ENCODE peak calls at places on chromosome 3, in seven cellular contexts. Y is neuronal stem cell, V is IMR-90, B is mesenchymal stem cell, J is H1, H is mesendoderm, L is H9. D is an unnamed sample.

GRCh38 chr3:149506540-149506939 is 32.0 kb downstream of the TM4SF4 start:
- DNase-seq in L (no peak), J (no peak), H (no peak), B (no peak), V (peak), Y (no peak), D (no peak)

GRCh38 chr3:141881702-141882101 is 5.3 kb downstream of the ATP1B3 start:
- DNase-seq in B (no peak), H (no peak), Y (no peak), L (no peak), J (no peak), V (no peak), D (no peak)

GRCh38 chr3:33544126-33544525 is 103.9 kb upstream of the UBP1 start:
- DNase-seq in Y (no peak), J (no peak), L (no peak), B (no peak), H (no peak), V (peak), D (no peak)

GRCh38 chr3:56837196-56837955 is 35.6 kb upstream of the ARHGEF3 start:
- DNase-seq in Y (no peak), V (no peak), H (no peak), L (no peak), J (no peak), B (no peak), D (no peak)

GRCh38 chr3:59880717-59881116 is 830.9 kb upstream of the CFAP20DC start:
- DNase-seq in B (no peak), Y (no peak), J (no peak), L (no peak), V (no peak), H (no peak), D (no peak)

GRCh38 chr3:28109829-28110228 is 131.6 kb upstream of the CMC1 start:
- DNase-seq in B (no peak), J (no peak), Y (no peak), V (peak), L (no peak), H (no peak), D (no peak)

GRCh38 chr3:14836049-14836468 is 17.3 kb downstream of the FGD5 start:
- DNase-seq in B (no peak), J (no peak), V (no peak), H (no peak), L (no peak), Y (no peak), D (no peak)

GRCh38 chr3:141646760-141647561 is 91.1 kb upstream of the RNF7 start:
- DNase-seq in V (peak), Y (peak), B (peak), H (peak), J (peak), L (peak), D (peak)

GRCh38 chr3:18086078-18086477 is 339.1 kb downstream of the SATB1 start:
- DNase-seq in J (no peak), V (no peak), Y (no peak), L (no peak), H (no peak), B (no peak), D (no peak)

GRCh38 chr3:8539419-8539818 is 37.8 kb downstream of the LMCD1 start:
- DNase-seq in L (no peak), V (peak), Y (no peak), B (peak), J (no peak), H (no peak), D (no peak)

GRCh38 chr3:6719999-6720398 is 140.9 kb upstream of the GRM7 start:
- DNase-seq in Y (no peak), B (no peak), V (no peak), L (no peak), H (no peak), J (no peak), D (no peak)

GRCh38 chr3:123246846-123247245 is 45.1 kb downstream of the SEC22A start:
- DNase-seq in V (no peak), H (no peak), L (no peak), J (no peak), B (no peak), Y (no peak), D (no peak)

GRCh38 chr3:7682822-7683229 is 818.8 kb upstream of the LMCD1 start:
- DNase-seq in Y (no peak), B (peak), L (no peak), H (peak), V (peak), J (no peak), D (peak)

GRCh38 chr3:109346770-109347295 is 9.5 kb upstream of the DPPA4 start:
- DNase-seq in L (no peak), B (no peak), H (no peak), V (no peak), J (no peak), Y (no peak), D (no peak)

GRCh38 chr3:24538891-24539290 is 44.2 kb upstream of the THRB start:
- DNase-seq in V (no peak), J (no peak), L (no peak), H (no peak), Y (no peak), B (no peak), D (no peak)

GRCh38 chr3:65996605-65997004 is 42.1 kb downstream of the MAGI1 start:
- DNase-seq in B (no peak), L (no peak), V (no peak), J (no peak), Y (no peak), H (peak), D (peak)

GRCh38 chr3:156382458-156383346 is 172.2 kb downstream of the SSR3 start:
- DNase-seq in B (peak), V (peak), L (peak), J (no peak), H (peak), Y (no peak), D (peak)

GRCh38 chr3:51929420-51930003 is 12.2 kb downstream of the RRP9 start:
- DNase-seq in B (peak), H (peak), J (no peak), Y (no peak), L (peak), V (no peak), D (peak)

GRCh38 chr3:196684548-196685407 is 27.3 kb downstream of the CEP19 start:
- DNase-seq in Y (peak), L (peak), J (no peak), B (peak), V (peak), H (peak), D (peak)

GRCh38 chr3:8497582-8497981 is 4.0 kb upstream of the LMCD1 start:
- DNase-seq in J (no peak), B (peak), L (no peak), Y (no peak), V (peak), H (peak), D (peak)

GRCh38 chr3:78255403-78255802 is 1215.5 kb downstream of the ROBO2 start:
- DNase-seq in B (peak), V (peak), Y (no peak), L (no peak), J (no peak), H (no peak), D (no peak)

GRCh38 chr3:23175361-23176073 is 27.6 kb upstream of the UBE2E2 start:
- DNase-seq in V (no peak), B (no peak), H (no peak), J (no peak), Y (no peak), L (no peak), D (no peak)

GRCh38 chr3:12180218-12180617 is 21.5 kb upstream of the TIMP4 start:
- DNase-seq in Y (no peak), J (no peak), V (peak), H (peak), B (peak), L (no peak), D (no peak)

GRCh38 chr3:197501496-197501878 is 54.3 kb downstream of the BDH1 start:
- DNase-seq in H (peak), L (no peak), V (peak), J (no peak), B (no peak), Y (no peak), D (no peak)

GRCh38 chr3:112096176-112096575 is 10.0 kb downstream of the C3orf52 start:
- DNase-seq in Y (no peak), V (peak), B (no peak), J (no peak), H (peak), L (no peak), D (peak)

GRCh38 chr3:127770671-127771370 is 51.5 kb downstream of the MGLL start:
- DNase-seq in V (no peak), Y (no peak), J (no peak), L (no peak), B (peak), H (no peak), D (no peak)

GRCh38 chr3:158789592-158789991 is 12.3 kb upstream of the MFSD1 start:
- DNase-seq in H (no peak), Y (no peak), V (peak), J (no peak), B (peak), L (no peak), D (peak)

GRCh38 chr3:71063768-71064287 is 519.7 kb downstream of the FOXP1 start:
- DNase-seq in V (peak), L (no peak), B (peak), J (no peak), Y (peak), H (peak), D (peak)

GRCh38 chr3:128009952-128010846 is 42.0 kb upstream of the SEC61A1 start:
- DNase-seq in H (no peak), L (no peak), J (no peak), B (peak), V (peak), Y (no peak), D (peak)

GRCh38 chr3:131794766-131795381 is 239.9 kb downstream of the CPNE4 start:
- DNase-seq in V (peak), Y (peak), H (peak), B (peak), L (peak), J (peak), D (peak)

GRCh38 chr3:125186261-125186770 is 26.2 kb downstream of the SLC12A8 start:
- DNase-seq in L (no peak), B (peak), Y (no peak), V (peak), J (no peak), H (no peak), D (no peak)

GRCh38 chr3:50202353-50203112 is 2.5 kb upstream of the SLC38A3 start:
- DNase-seq in B (no peak), L (no peak), Y (no peak), H (no peak), J (no peak), V (no peak), D (no peak)

GRCh38 chr3:176274161-176274560 is 923.1 kb downstream of the TBL1XR1 start:
- DNase-seq in H (no peak), J (no peak), L (no peak), Y (no peak), V (no peak), B (no peak), D (no peak)

DNA sequence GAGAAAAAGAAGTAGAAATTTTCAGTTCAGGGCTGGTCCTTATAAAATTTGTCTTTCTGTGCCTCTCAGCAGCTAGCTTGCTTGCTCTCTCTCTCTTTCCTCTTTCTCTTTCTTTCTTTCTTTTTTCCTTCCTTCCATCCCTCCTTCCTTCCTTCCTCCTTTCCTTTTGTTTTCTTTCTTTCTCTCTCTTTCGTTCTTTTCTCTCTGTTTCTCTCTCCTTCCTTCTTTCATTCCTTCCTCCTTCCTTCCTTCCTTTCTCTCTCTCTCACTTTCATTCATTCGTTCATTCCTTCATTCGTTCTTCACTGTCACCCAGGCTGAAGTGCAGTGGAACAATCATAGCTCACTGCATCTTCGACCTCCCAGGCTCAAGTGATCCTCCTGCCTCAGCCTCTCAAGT is 69.3 kb upstream of the CPOX start:
- DNase-seq in L (no peak), J (no peak), H (no peak), V (no peak), B (no peak), Y (no peak), D (no peak)
- H2BK5ac ChIP-seq in L (no peak), J (no peak), H (no peak), V (no peak), B (no peak), Y (no peak), D (no peak)

GRCh38 chr3:10407361-10407760 is 86.4 kb upstream of the SEC13 start:
- DNase-seq in H (no peak), V (no peak), L (no peak), Y (no peak), J (no peak), B (no peak), D (no peak)

GRCh38 chr3:10404377-10404776 is 83.5 kb upstream of the SEC13 start:
- DNase-seq in L (no peak), H (no peak), B (no peak), J (no peak), V (no peak), Y (no peak), D (no peak)

GRCh38 chr3:10405816-10406215 is 84.9 kb upstream of the SEC13 start:
- DNase-seq in Y (no peak), J (no peak), B (no peak), V (no peak), H (no peak), L (no peak), D (no peak)

GRCh38 chr3:10406414-10406813 is 85.5 kb upstream of the SEC13 start:
- DNase-seq in L (no peak), Y (no peak), B (no peak), V (no peak), J (no peak), H (no peak), D (no peak)

GRCh38 chr3:10404876-10405275 is 84.0 kb upstream of the SEC13 start:
- DNase-seq in V (no peak), L (no peak), B (no peak), H (no peak), J (no peak), Y (no peak), D (no peak)
- H2BK5ac ChIP-seq in V (no peak), L (no peak), B (no peak), H (no peak), J (no peak), Y (no peak), D (no peak)

GRCh38 chr3:161975201-161975600 is 478.6 kb downstream of the OTOL1 start:
- DNase-seq in H (no peak), B (no peak), J (no peak), Y (no peak), V (no peak), L (no peak), D (no peak)
- H2BK5ac ChIP-seq in H (no peak), B (no peak), J (no peak), Y (no peak), V (no peak), L (no peak), D (no peak)

GRCh38 chr3:194877311-194878119 is 191.8 kb downstream of the FAM43A start:
- DNase-seq in Y (no peak), V (no peak), L (peak), B (no peak), J (no peak), H (no peak), D (no peak)
- H2BK5ac ChIP-seq in Y (no peak), V (no peak), L (no peak), B (no peak), J (no peak), H (no peak), D (no peak)

D was measured in trophoblast cell.